ENCODE peak calls at places on chromosome 22, in four cellular contexts. L is T1000, M is osteocyte, Z is EL. J is an unnamed sample.

GRCh38 chr22:25797891-25798290 is 55.9 kb downstream of the MYO18B start:
- DNase-seq in L (no peak), M (no peak), Z (no peak), J (no peak)

GRCh38 chr22:30810105-30810504 is 115.4 kb downstream of the OSBP2 start:
- DNase-seq in L (no peak), M (no peak), Z (no peak), J (no peak)

GRCh38 chr22:26642465-26643367 is 14.7 kb upstream of the MIAT start:
- DNase-seq in L (no peak), M (no peak), Z (no peak), J (no peak)

GRCh38 chr22:46233231-46233630 is 16.9 kb downstream of the CDPF1 start:
- DNase-seq in L (peak; percentile 69), M (peak; percentile 92), Z (peak; percentile 45), J (peak; percentile 32)

GRCh38 chr22:42720263-42721044 is at the start of gene A4GALT:
- DNase-seq in L (no peak), M (no peak), Z (peak; percentile 19), J (no peak)

GRCh38 chr22:34736081-34736480 is 329.9 kb upstream of the ISX start:
- DNase-seq in L (no peak), M (no peak), Z (no peak), J (no peak)

GRCh38 chr22:46044718-46045458 is 67.9 kb upstream of the WNT7B start:
- DNase-seq in L (no peak), M (no peak), Z (peak; percentile 48), J (no peak)

GRCh38 chr22:21568207-21569075 is 927 bp downstream of the UBE2L3 start:
- DNase-seq in L (no peak), M (no peak), Z (peak; percentile 49), J (peak; percentile 22)

GRCh38 chr22:23376256-23376655 is 195.9 kb downstream of the BCR start:
- DNase-seq in L (no peak), M (no peak), Z (peak; percentile 31), J (peak; percentile 7)

GRCh38 chr22:37088108-37088605 is 21.4 kb downstream of the TMPRSS6 start:
- DNase-seq in L (no peak), M (no peak), Z (peak; percentile 57), J (no peak)

GRCh38 chr22:43530864-43531201 is 119.0 kb downstream of the MPPED1 start:
- DNase-seq in L (no peak), M (no peak), Z (no peak), J (no peak)

GRCh38 chr22:35349704-35350538 is 31.0 kb upstream of the HMOX1 start:
- DNase-seq in L (no peak), M (no peak), Z (no peak), J (no peak)

GRCh38 chr22:24759765-24760164 is 14.8 kb downstream of the PIWIL3 start:
- DNase-seq in L (no peak), M (peak; percentile 60), Z (no peak), J (no peak)

GRCh38 chr22:47570300-47570685 is 807.8 kb downstream of the TBC1D22A start:
- DNase-seq in L (no peak), M (peak; percentile 76), Z (no peak), J (no peak)

GRCh38 chr22:23223566-23224317 is 43.4 kb downstream of the BCR start:
- DNase-seq in L (no peak), M (no peak), Z (no peak), J (no peak)

GRCh38 chr22:34885852-34886251 is 180.1 kb upstream of the ISX start:
- DNase-seq in L (no peak), M (no peak), Z (no peak), J (no peak)

GRCh38 chr22:50084085-50084484 is 1.1 kb downstream of the MLC1 start:
- DNase-seq in L (no peak), M (no peak), Z (no peak), J (no peak)

GRCh38 chr22:44026630-44027511 is 2.8 kb downstream of the PARVB start:
- DNase-seq in L (peak; percentile 73), M (no peak), Z (peak; percentile 58), J (no peak)

GRCh38 chr22:27223317-27224177 is 566.2 kb downstream of the MIAT start:
- DNase-seq in L (no peak), M (no peak), Z (peak; percentile 98), J (peak; percentile 98)

GRCh38 chr22:43077121-43077877 is 11.9 kb downstream of the TTLL1 start:
- DNase-seq in L (no peak), M (no peak), Z (no peak), J (no peak)

GRCh38 chr22:44305888-44306287 is 6.9 kb downstream of the SHISAL1 start:
- DNase-seq in L (no peak), M (no peak), Z (no peak), J (no peak)

GRCh38 chr22:46673205-46673604 is 53.0 kb downstream of the GRAMD4 start:
- DNase-seq in L (no peak), M (no peak), Z (no peak), J (no peak)

GRCh38 chr22:39567135-39567946 is 3.2 kb upstream of the CACNA1I start:
- DNase-seq in L (no peak), M (no peak), Z (no peak), J (no peak)

GRCh38 chr22:45240810-45241631 is at the start of gene KIAA0930:
- DNase-seq in L (peak; percentile 29), M (peak; percentile 89), Z (peak; percentile 77), J (peak; percentile 25)

GRCh38 chr22:37932401-37932800 is 21.0 kb downstream of the C22orf23 start:
- DNase-seq in L (no peak), M (no peak), Z (no peak), J (no peak)

GRCh38 chr22:45830531-45831245 is 146.3 kb downstream of the WNT7B start:
- DNase-seq in L (no peak), M (no peak), Z (peak; percentile 61), J (no peak)

GRCh38 chr22:49298834-49299750 is 528.6 kb downstream of the BRD1 start:
- DNase-seq in L (no peak), M (peak; percentile 80), Z (no peak), J (no peak)

GRCh38 chr22:43147821-43148220 is 3.5 kb upstream of the TSPO start:
- DNase-seq in L (no peak), M (no peak), Z (no peak), J (no peak)

GRCh38 chr22:46119729-46120419 is 30.5 kb upstream of the PPARA start:
- DNase-seq in L (no peak), M (no peak), Z (peak; percentile 66), J (no peak)

GRCh38 chr22:46622081-46622521 is 1.9 kb downstream of the GRAMD4 start:
- DNase-seq in L (no peak), M (no peak), Z (no peak), J (no peak)

GRCh38 chr22:41369089-41369745 is 12.5 kb upstream of the TEF start:
- DNase-seq in L (no peak), M (no peak), Z (no peak), J (no peak)